ENCODE peak calls at places on chromosomes 11 and 22, in seven cellular contexts. One of them, this sample, is unnamed.

GRCh38 chr11:130831506-130832385 is 84.5 kb downstream of the SNX19 start:
- DNase-seq in hippocampal formation: no peak
- DNase-seq in SK-MEL-5: no peak
- DNase-seq in HT-29: no peak
- DNase-seq in T-helper 2 cell: no peak
- DNase-seq in AG10803: no peak
- DNase-seq in NCI-H2029: no peak
- DNase-seq in this sample: no peak

GRCh38 chr22:35400335-35400680 is 368 bp downstream of the MCM5 start:
- DNase-seq in hippocampal formation: no peak
- DNase-seq in SK-MEL-5: no peak
- DNase-seq in HT-29: peak
- DNase-seq in T-helper 2 cell: no peak
- DNase-seq in AG10803: no peak
- DNase-seq in NCI-H2029: no peak
- DNase-seq in this sample: no peak

GRCh38 chr22:44645531-44645930 is 56.5 kb upstream of the PRR5 start:
- DNase-seq in hippocampal formation: no peak
- DNase-seq in SK-MEL-5: no peak
- DNase-seq in HT-29: no peak
- DNase-seq in T-helper 2 cell: no peak
- DNase-seq in AG10803: no peak
- DNase-seq in NCI-H2029: no peak
- DNase-seq in this sample: no peak

GRCh38 chr11:118342503-118343161 is at the start of gene CD3D:
- DNase-seq in hippocampal formation: no peak
- DNase-seq in SK-MEL-5: no peak
- DNase-seq in HT-29: no peak
- DNase-seq in T-helper 2 cell: peak
- DNase-seq in AG10803: no peak
- DNase-seq in NCI-H2029: no peak
- DNase-seq in this sample: no peak

GRCh38 chr11:76629853-76630599 is 40.5 kb downstream of the LRRC32 start:
- DNase-seq in hippocampal formation: no peak
- DNase-seq in SK-MEL-5: peak
- DNase-seq in HT-29: no peak
- DNase-seq in T-helper 2 cell: no peak
- DNase-seq in AG10803: peak
- DNase-seq in NCI-H2029: no peak
- DNase-seq in this sample: no peak

GRCh38 chr11:62141111-62142042 is 17.6 kb downstream of the INCENP start:
- DNase-seq in hippocampal formation: no peak
- DNase-seq in SK-MEL-5: no peak
- DNase-seq in HT-29: no peak
- DNase-seq in T-helper 2 cell: no peak
- DNase-seq in AG10803: no peak
- DNase-seq in NCI-H2029: no peak
- DNase-seq in this sample: no peak

GRCh38 chr22:27032121-27032761 is 374.9 kb downstream of the MIAT start:
- DNase-seq in hippocampal formation: peak
- DNase-seq in SK-MEL-5: peak
- DNase-seq in HT-29: no peak
- DNase-seq in T-helper 2 cell: no peak
- DNase-seq in AG10803: no peak
- DNase-seq in NCI-H2029: peak
- DNase-seq in this sample: peak

GRCh38 chr22:28034760-28035401 is 115.8 kb upstream of the PITPNB start:
- DNase-seq in hippocampal formation: no peak
- DNase-seq in SK-MEL-5: no peak
- DNase-seq in HT-29: no peak
- DNase-seq in T-helper 2 cell: no peak
- DNase-seq in AG10803: peak
- DNase-seq in NCI-H2029: peak
- DNase-seq in this sample: no peak

GRCh38 chr11:27171391-27171790 is 130.8 kb downstream of the BBOX1 start:
- DNase-seq in hippocampal formation: no peak
- DNase-seq in SK-MEL-5: no peak
- DNase-seq in HT-29: no peak
- DNase-seq in T-helper 2 cell: no peak
- DNase-seq in AG10803: no peak
- DNase-seq in NCI-H2029: no peak
- DNase-seq in this sample: no peak

GRCh38 chr11:18527512-18527911 is 770 bp upstream of the TSG101 start:
- DNase-seq in hippocampal formation: no peak
- DNase-seq in SK-MEL-5: peak
- DNase-seq in HT-29: no peak
- DNase-seq in T-helper 2 cell: no peak
- DNase-seq in AG10803: peak
- DNase-seq in NCI-H2029: no peak
- DNase-seq in this sample: no peak

GRCh38 chr11:65454696-65455456 is 32.3 kb downstream of the NEAT1 start:
- DNase-seq in hippocampal formation: peak
- DNase-seq in SK-MEL-5: no peak
- DNase-seq in HT-29: peak
- DNase-seq in T-helper 2 cell: peak
- DNase-seq in AG10803: peak
- DNase-seq in NCI-H2029: peak
- DNase-seq in this sample: no peak

GRCh38 chr11:64863381-64864060 is 14.9 kb downstream of the EHD1 start:
- DNase-seq in hippocampal formation: no peak
- DNase-seq in SK-MEL-5: no peak
- DNase-seq in HT-29: no peak
- DNase-seq in T-helper 2 cell: no peak
- DNase-seq in AG10803: peak
- DNase-seq in NCI-H2029: no peak
- DNase-seq in this sample: peak

GRCh38 chr22:29216011-29216872 is 10.5 kb downstream of the EMID1 start:
- DNase-seq in hippocampal formation: no peak
- DNase-seq in SK-MEL-5: no peak
- DNase-seq in HT-29: no peak
- DNase-seq in T-helper 2 cell: no peak
- DNase-seq in AG10803: no peak
- DNase-seq in NCI-H2029: no peak
- DNase-seq in this sample: no peak

GRCh38 chr11:97895572-97895971 is 1125.2 kb upstream of the CNTN5 start:
- DNase-seq in hippocampal formation: no peak
- DNase-seq in SK-MEL-5: no peak
- DNase-seq in HT-29: no peak
- DNase-seq in T-helper 2 cell: no peak
- DNase-seq in AG10803: no peak
- DNase-seq in NCI-H2029: no peak
- DNase-seq in this sample: no peak

GRCh38 chr22:32538516-32538915 is 63.9 kb downstream of the FBXO7 start:
- DNase-seq in hippocampal formation: no peak
- DNase-seq in SK-MEL-5: no peak
- DNase-seq in HT-29: no peak
- DNase-seq in T-helper 2 cell: no peak
- DNase-seq in AG10803: no peak
- DNase-seq in NCI-H2029: no peak
- DNase-seq in this sample: no peak

GRCh38 chr11:118536726-118537125 is 5.7 kb downstream of the TMEM25 start:
- DNase-seq in hippocampal formation: no peak
- DNase-seq in SK-MEL-5: no peak
- DNase-seq in HT-29: no peak
- DNase-seq in T-helper 2 cell: no peak
- DNase-seq in AG10803: no peak
- DNase-seq in NCI-H2029: no peak
- DNase-seq in this sample: no peak

GRCh38 chr11:61335355-61335710 is 2.3 kb downstream of the TKFC start:
- DNase-seq in hippocampal formation: no peak
- DNase-seq in SK-MEL-5: no peak
- DNase-seq in HT-29: no peak
- DNase-seq in T-helper 2 cell: no peak
- DNase-seq in AG10803: no peak
- DNase-seq in NCI-H2029: no peak
- DNase-seq in this sample: no peak

GRCh38 chr22:36301851-36302250 is 48.9 kb downstream of the APOL1 start:
- DNase-seq in hippocampal formation: no peak
- DNase-seq in SK-MEL-5: no peak
- DNase-seq in HT-29: peak
- DNase-seq in T-helper 2 cell: no peak
- DNase-seq in AG10803: no peak
- DNase-seq in NCI-H2029: no peak
- DNase-seq in this sample: no peak

This sample was measured in WERI-Rb-1.